ENCODE peak calls at places on chromosomes 3 and 15, in four cellular contexts. One of them, this sample, is unnamed.

GRCh38 chr3:194688207-194688711 is 2.6 kb downstream of the FAM43A start:
- DNase-seq in GM12865: peak
- DNase-seq in Kasumi-1: peak
- DNase-seq in left colon: peak
- DNase-seq in this sample: peak

GRCh38 chr15:67190326-67190725 is 64.1 kb downstream of the AAGAB start:
- DNase-seq in GM12865: no peak
- DNase-seq in Kasumi-1: no peak
- DNase-seq in left colon: no peak
- DNase-seq in this sample: no peak

GRCh38 chr3:169694117-169694516 is 30.6 kb upstream of the MECOM start:
- DNase-seq in GM12865: no peak
- DNase-seq in Kasumi-1: no peak
- DNase-seq in left colon: no peak
- DNase-seq in this sample: no peak

GRCh38 chr15:52709172-52709979 is 30.2 kb upstream of the ATOSA start:
- DNase-seq in GM12865: peak
- DNase-seq in Kasumi-1: no peak
- DNase-seq in left colon: peak
- DNase-seq in this sample: peak

GRCh38 chr15:57376695-57377477 is 581 bp downstream of the CGNL1 start:
- DNase-seq in GM12865: no peak
- DNase-seq in Kasumi-1: no peak
- DNase-seq in left colon: no peak
- DNase-seq in this sample: peak

GRCh38 chr15:49060710-49061483 is 14.7 kb upstream of the SECISBP2L start:
- DNase-seq in GM12865: no peak
- DNase-seq in Kasumi-1: no peak
- DNase-seq in left colon: no peak
- DNase-seq in this sample: no peak

GRCh38 chr3:122923611-122924010 is 104.0 kb downstream of the SEMA5B start:
- DNase-seq in GM12865: no peak
- DNase-seq in Kasumi-1: no peak
- DNase-seq in left colon: no peak
- DNase-seq in this sample: no peak

GRCh38 chr3:23240386-23240785 is 37.3 kb downstream of the UBE2E2 start:
- DNase-seq in GM12865: no peak
- DNase-seq in Kasumi-1: no peak
- DNase-seq in left colon: no peak
- DNase-seq in this sample: no peak

GRCh38 chr3:55912880-55913279 is 425.8 kb upstream of the WNT5A start:
- DNase-seq in GM12865: no peak
- DNase-seq in Kasumi-1: no peak
- DNase-seq in left colon: no peak
- DNase-seq in this sample: no peak

GRCh38 chr3:45252833-45253232 is 26.7 kb upstream of the TMEM158 start:
- DNase-seq in GM12865: no peak
- DNase-seq in Kasumi-1: no peak
- DNase-seq in left colon: no peak
- DNase-seq in this sample: no peak

GRCh38 chr15:56523521-56523920 is 58.6 kb upstream of the MNS1 start:
- DNase-seq in GM12865: no peak
- DNase-seq in Kasumi-1: no peak
- DNase-seq in left colon: no peak
- DNase-seq in this sample: no peak

GRCh38 chr3:194976049-194976451 is 290.4 kb downstream of the FAM43A start:
- DNase-seq in GM12865: no peak
- DNase-seq in Kasumi-1: no peak
- DNase-seq in left colon: no peak
- DNase-seq in this sample: no peak

GRCh38 chr3:188575501-188575900 is 421.5 kb downstream of the LPP start:
- DNase-seq in GM12865: no peak
- DNase-seq in Kasumi-1: no peak
- DNase-seq in left colon: no peak
- DNase-seq in this sample: no peak

GRCh38 chr3:9257092-9257491 is 7.6 kb upstream of the SRGAP3 start:
- DNase-seq in GM12865: no peak
- DNase-seq in Kasumi-1: no peak
- DNase-seq in left colon: no peak
- DNase-seq in this sample: no peak

GRCh38 chr3:123296836-123297626 is 95.3 kb downstream of the SEC22A start:
- DNase-seq in GM12865: no peak
- DNase-seq in Kasumi-1: no peak
- DNase-seq in left colon: no peak
- DNase-seq in this sample: no peak